ENCODE peak calls at places on chromosomes 5 and 9, in five cellular contexts. T is AG20443; L is activated naive CD4-positive, alpha-beta T cell; O is transverse colon; A is stimulated activated CD4-positive, alpha-beta T cell treated with anti-CD3 and anti-CD28 coated beads, Interleukin-15, amount 100 ng/mL, for 24 hours. G is an unnamed sample.

GRCh38 chr9:87512321-87512720 is 14.7 kb downstream of the DAPK1 start:
- DNase-seq in O (no peak), T (no peak), A (no peak), L (no peak), G (no peak)

GRCh38 chr9:3441197-3441816 is 84.5 kb downstream of the RFX3 start:
- DNase-seq in O (peak), L (no peak), T (peak), A (peak), G (peak)

GRCh38 chr5:181060924-181061323 is 20.9 kb downstream of the BTNL9 start:
- DNase-seq in L (no peak), T (no peak), O (no peak), A (no peak), G (no peak)

GRCh38 chr5:77658662-77659061 is 20.1 kb upstream of the OTP start:
- DNase-seq in O (no peak), T (no peak), L (no peak), A (no peak), G (no peak)

GRCh38 chr9:135949666-135950134 is 11.5 kb downstream of the UBAC1 start:
- DNase-seq in O (no peak), A (no peak), T (no peak), L (no peak), G (no peak)

GRCh38 chr9:133799106-133799505 is 61.0 kb upstream of the SARDH start:
- DNase-seq in O (no peak), L (no peak), A (no peak), T (no peak), G (no peak)

GRCh38 chr5:142837274-142837673 is 67.1 kb downstream of the ARHGAP26 start:
- DNase-seq in L (no peak), A (no peak), O (no peak), T (no peak), G (no peak)

GRCh38 chr9:96241391-96241809 is 60.6 kb downstream of the HSD17B3 start:
- DNase-seq in T (no peak), A (peak), O (no peak), L (no peak), G (no peak)

GRCh38 chr9:113416149-113416726 is 5.7 kb downstream of the C9orf43 start:
- DNase-seq in L (no peak), A (no peak), O (no peak), T (no peak), G (no peak)

GRCh38 chr5:149404746-149405549 is 25.9 kb upstream of the IL17B start:
- DNase-seq in L (no peak), O (no peak), A (no peak), T (peak), G (peak)

GRCh38 chr5:135887881-135888614 is 7.6 kb downstream of the IL9 start:
- DNase-seq in L (no peak), A (no peak), O (no peak), T (peak), G (no peak)

GRCh38 chr5:174825587-174825986 is 101.2 kb downstream of the MSX2 start:
- DNase-seq in A (no peak), O (no peak), T (peak), L (no peak), G (no peak)

GRCh38 chr5:59169768-59170150 is 586.9 kb downstream of the RAB3C start:
- DNase-seq in T (no peak), A (no peak), L (no peak), O (no peak), G (no peak)

GRCh38 chr5:150060471-150060870 is 25.9 kb downstream of the CSF1R start:
- DNase-seq in L (no peak), A (no peak), T (no peak), O (no peak), G (no peak)

GRCh38 chr5:62938927-62939326 is 360.3 kb downstream of the LRRC70 start:
- DNase-seq in A (no peak), O (no peak), L (no peak), T (no peak), G (no peak)

GRCh38 chr9:130765135-130766030 is 69.7 kb upstream of the ABL1 start:
- DNase-seq in A (peak), O (no peak), L (no peak), T (no peak), G (no peak)